ENCODE peak calls at places on chromosomes 13 and 19, in four cellular contexts. C, I, Y and J are unnamed samples.

GRCh38 chr13:50320297-50320862 is 305.1 kb downstream of the KCNRG start:
- DNase-seq in C (no peak), Y (no peak), I (no peak), J (no peak)

GRCh38 chr13:98476106-98476505 is 100.8 kb downstream of the STK24 start:
- DNase-seq in I (peak; percentile 55), C (no peak), Y (no peak), J (no peak)

GRCh38 chr19:45170146-45171106 is 7.6 kb downstream of the TRAPPC6A start:
- DNase-seq in Y (no peak), C (no peak), I (no peak), J (no peak)

GRCh38 chr19:41323023-41323422 is 13.1 kb downstream of the CCDC97 start:
- DNase-seq in Y (no peak), I (no peak), C (no peak), J (no peak)

GRCh38 chr13:100269837-100270236 is 180.9 kb downstream of the PCCA start:
- DNase-seq in I (no peak), C (peak; percentile 16), Y (no peak), J (no peak)

GRCh38 chr13:105627270-105627669 is 908.2 kb downstream of the EFNB2 start:
- DNase-seq in I (no peak), Y (no peak), C (no peak), J (no peak)

GRCh38 chr19:34269968-34270621 is 15.7 kb downstream of the GARRE1 start:
- DNase-seq in C (no peak), I (peak; percentile 52), Y (no peak), J (peak; percentile 93)

GRCh38 chr19:18023596-18024212 is 15.7 kb downstream of the ARRDC2 start:
- DNase-seq in I (no peak), Y (no peak), C (no peak), J (peak; percentile 94)

GRCh38 chr13:63595811-63596210 is 2180.2 kb upstream of the PCDH20 start:
- DNase-seq in C (no peak), I (no peak), Y (no peak), J (no peak)

GRCh38 chr13:40777166-40777956 is 6.4 kb upstream of the MRPS31 start:
- DNase-seq in Y (no peak), C (no peak), I (peak; percentile 46), J (no peak)

GRCh38 chr13:77056382-77056781 is 29.4 kb upstream of the FBXL3 start:
- DNase-seq in C (no peak), Y (no peak), I (no peak), J (no peak)

GRCh38 chr19:14786421-14786851 is 8.1 kb upstream of the ADGRE2 start:
- DNase-seq in Y (no peak), C (no peak), I (peak; percentile 38), J (no peak)

GRCh38 chr13:102517959-102518358 is 78.8 kb upstream of the TPP2 start:
- DNase-seq in I (no peak), Y (no peak), C (no peak), J (no peak)

GRCh38 chr13:19155321-19155861 is 26.2 kb downstream of the TUBA3C start:
- DNase-seq in C (no peak), I (no peak), Y (no peak), J (no peak)

GRCh38 chr13:28545583-28546333 is 50.8 kb upstream of the FLT1 start:
- DNase-seq in C (no peak), I (no peak), Y (no peak), J (no peak)

GRCh38 chr13:37531054-37531453 is 67.5 kb downstream of the POSTN start:
- DNase-seq in C (no peak), Y (no peak), I (no peak), J (no peak)